ENCODE peak calls at places on chromosome 1, in eight cellular contexts. One of them, this sample, is unnamed.
A peak's percentile ranks its signal among the peaks of the same experiment; 100 is the strongest.

GRCh38 chr1:110150330-110151174 is at the start of gene SLC6A17:
- DNase-seq in A549: peak; percentile 66
- DNase-seq in tibial nerve: no peak
- DNase-seq in breast epithelium: no peak
- DNase-seq in ovary: no peak
- DNase-seq in body of pancreas: no peak
- DNase-seq in uterus: no peak
- DNase-seq in adrenal gland: peak; percentile 69
- DNase-seq in this sample: peak; percentile 18

GRCh38 chr1:230713547-230713914 is 391 bp downstream of the AGT start:
- DNase-seq in A549: no peak
- DNase-seq in tibial nerve: no peak
- DNase-seq in breast epithelium: no peak
- DNase-seq in ovary: no peak
- DNase-seq in body of pancreas: no peak
- DNase-seq in uterus: no peak
- DNase-seq in adrenal gland: no peak
- DNase-seq in this sample: no peak

GRCh38 chr1:169809370-169810095 is 14.8 kb upstream of the METTL18 start:
- DNase-seq in A549: peak; percentile 16
- DNase-seq in tibial nerve: no peak
- DNase-seq in breast epithelium: no peak
- DNase-seq in ovary: no peak
- DNase-seq in body of pancreas: peak; percentile 14
- DNase-seq in uterus: no peak
- DNase-seq in adrenal gland: peak; percentile 21
- DNase-seq in this sample: peak; percentile 69

GRCh38 chr1:41773144-41773571 is 145.6 kb downstream of the HIVEP3 start:
- DNase-seq in A549: no peak
- DNase-seq in tibial nerve: no peak
- DNase-seq in breast epithelium: peak; percentile 63
- DNase-seq in ovary: no peak
- DNase-seq in body of pancreas: peak; percentile 81
- DNase-seq in uterus: no peak
- DNase-seq in adrenal gland: no peak
- DNase-seq in this sample: no peak

GRCh38 chr1:71861022-71861421 is 421.3 kb downstream of the NEGR1 start:
- DNase-seq in A549: no peak
- DNase-seq in tibial nerve: no peak
- DNase-seq in breast epithelium: no peak
- DNase-seq in ovary: no peak
- DNase-seq in body of pancreas: no peak
- DNase-seq in uterus: no peak
- DNase-seq in adrenal gland: no peak
- DNase-seq in this sample: no peak

GRCh38 chr1:97186381-97186780 is 464.8 kb downstream of the PTBP2 start:
- DNase-seq in A549: no peak
- DNase-seq in tibial nerve: no peak
- DNase-seq in breast epithelium: no peak
- DNase-seq in ovary: no peak
- DNase-seq in body of pancreas: no peak
- DNase-seq in uterus: no peak
- DNase-seq in adrenal gland: no peak
- DNase-seq in this sample: peak; percentile 20

GRCh38 chr1:112011231-112011630 is 21.8 kb upstream of the KCND3 start:
- DNase-seq in A549: no peak
- DNase-seq in tibial nerve: no peak
- DNase-seq in breast epithelium: no peak
- DNase-seq in ovary: no peak
- DNase-seq in body of pancreas: peak; percentile 44
- DNase-seq in uterus: peak; percentile 36
- DNase-seq in adrenal gland: peak; percentile 34
- DNase-seq in this sample: no peak

GRCh38 chr1:25503551-25504426 is 39.6 kb upstream of the LDLRAP1 start:
- DNase-seq in A549: peak; percentile 30
- DNase-seq in tibial nerve: no peak
- DNase-seq in breast epithelium: peak; percentile 69
- DNase-seq in ovary: no peak
- DNase-seq in body of pancreas: peak; percentile 74
- DNase-seq in uterus: no peak
- DNase-seq in adrenal gland: no peak
- DNase-seq in this sample: peak; percentile 42

GRCh38 chr1:19068639-19069276 is 112.3 kb upstream of the IFFO2 start:
- DNase-seq in A549: no peak
- DNase-seq in tibial nerve: no peak
- DNase-seq in breast epithelium: no peak
- DNase-seq in ovary: no peak
- DNase-seq in body of pancreas: no peak
- DNase-seq in uterus: no peak
- DNase-seq in adrenal gland: no peak
- DNase-seq in this sample: peak; percentile 81
- TF ChIP-seq POLR2A in A549: no peak
- TF ChIP-seq POLR2A in tibial nerve: no peak
- TF ChIP-seq POLR2A in breast epithelium: no peak
- TF ChIP-seq POLR2A in ovary: no peak
- TF ChIP-seq POLR2A in body of pancreas: no peak
- TF ChIP-seq POLR2A in uterus: no peak
- TF ChIP-seq POLR2A in adrenal gland: no peak
- TF ChIP-seq POLR2A in this sample: no peak

GRCh38 chr1:30754684-30755171 is 2.8 kb downstream of the LAPTM5 start:
- DNase-seq in A549: no peak
- DNase-seq in tibial nerve: no peak
- DNase-seq in breast epithelium: no peak
- DNase-seq in ovary: no peak
- DNase-seq in body of pancreas: peak; percentile 43
- DNase-seq in uterus: no peak
- DNase-seq in adrenal gland: no peak
- DNase-seq in this sample: no peak
- TF ChIP-seq POLR2A in A549: no peak
- TF ChIP-seq POLR2A in tibial nerve: no peak
- TF ChIP-seq POLR2A in breast epithelium: no peak
- TF ChIP-seq POLR2A in ovary: no peak
- TF ChIP-seq POLR2A in body of pancreas: no peak
- TF ChIP-seq POLR2A in uterus: no peak
- TF ChIP-seq POLR2A in adrenal gland: no peak
- TF ChIP-seq POLR2A in this sample: peak; percentile 39

GRCh38 chr1:212284744-212285684 is at the start of gene PPP2R5A:
- DNase-seq in A549: peak; percentile 98
- DNase-seq in tibial nerve: peak; percentile 97
- DNase-seq in breast epithelium: peak; percentile 99
- DNase-seq in ovary: peak; percentile 98
- DNase-seq in body of pancreas: peak; percentile 99
- DNase-seq in uterus: peak; percentile 99
- DNase-seq in adrenal gland: peak; percentile 99
- DNase-seq in this sample: peak; percentile 100

GRCh38 chr1:212288614-212289013 is 3.4 kb downstream of the PPP2R5A start:
- DNase-seq in A549: no peak
- DNase-seq in tibial nerve: no peak
- DNase-seq in breast epithelium: no peak
- DNase-seq in ovary: no peak
- DNase-seq in body of pancreas: no peak
- DNase-seq in uterus: no peak
- DNase-seq in adrenal gland: no peak
- DNase-seq in this sample: peak; percentile 9

GRCh38 chr1:212285685-212286436 is 651 bp downstream of the PPP2R5A start:
- DNase-seq in A549: peak; percentile 41
- DNase-seq in tibial nerve: peak; percentile 37
- DNase-seq in breast epithelium: peak; percentile 77
- DNase-seq in ovary: peak; percentile 58
- DNase-seq in body of pancreas: peak; percentile 80
- DNase-seq in uterus: peak; percentile 64
- DNase-seq in adrenal gland: peak; percentile 67
- DNase-seq in this sample: peak; percentile 77

GRCh38 chr1:212287261-212287895 is 2.2 kb downstream of the PPP2R5A start:
- DNase-seq in A549: no peak
- DNase-seq in tibial nerve: no peak
- DNase-seq in breast epithelium: no peak
- DNase-seq in ovary: no peak
- DNase-seq in body of pancreas: no peak
- DNase-seq in uterus: no peak
- DNase-seq in adrenal gland: no peak
- DNase-seq in this sample: no peak

GRCh38 chr1:212286437-212287131 is 1.4 kb downstream of the PPP2R5A start:
- DNase-seq in A549: no peak
- DNase-seq in tibial nerve: no peak
- DNase-seq in breast epithelium: peak; percentile 53
- DNase-seq in ovary: no peak
- DNase-seq in body of pancreas: no peak
- DNase-seq in uterus: no peak
- DNase-seq in adrenal gland: no peak
- DNase-seq in this sample: no peak
- TF ChIP-seq POLR2A in A549: no peak
- TF ChIP-seq POLR2A in tibial nerve: no peak
- TF ChIP-seq POLR2A in breast epithelium: no peak
- TF ChIP-seq POLR2A in ovary: no peak
- TF ChIP-seq POLR2A in body of pancreas: no peak
- TF ChIP-seq POLR2A in uterus: no peak
- TF ChIP-seq POLR2A in adrenal gland: no peak
- TF ChIP-seq POLR2A in this sample: no peak

GRCh38 chr1:58814251-58815068 is 30.6 kb upstream of the JUN start:
- DNase-seq in A549: no peak
- DNase-seq in tibial nerve: peak; percentile 28
- DNase-seq in breast epithelium: peak; percentile 74
- DNase-seq in ovary: peak; percentile 46
- DNase-seq in body of pancreas: peak; percentile 55
- DNase-seq in uterus: peak; percentile 45
- DNase-seq in adrenal gland: peak; percentile 55
- DNase-seq in this sample: peak; percentile 39
- TF ChIP-seq POLR2A in A549: no peak
- TF ChIP-seq POLR2A in tibial nerve: no peak
- TF ChIP-seq POLR2A in breast epithelium: no peak
- TF ChIP-seq POLR2A in ovary: no peak
- TF ChIP-seq POLR2A in body of pancreas: no peak
- TF ChIP-seq POLR2A in uterus: no peak
- TF ChIP-seq POLR2A in adrenal gland: no peak
- TF ChIP-seq POLR2A in this sample: no peak

DNA sequence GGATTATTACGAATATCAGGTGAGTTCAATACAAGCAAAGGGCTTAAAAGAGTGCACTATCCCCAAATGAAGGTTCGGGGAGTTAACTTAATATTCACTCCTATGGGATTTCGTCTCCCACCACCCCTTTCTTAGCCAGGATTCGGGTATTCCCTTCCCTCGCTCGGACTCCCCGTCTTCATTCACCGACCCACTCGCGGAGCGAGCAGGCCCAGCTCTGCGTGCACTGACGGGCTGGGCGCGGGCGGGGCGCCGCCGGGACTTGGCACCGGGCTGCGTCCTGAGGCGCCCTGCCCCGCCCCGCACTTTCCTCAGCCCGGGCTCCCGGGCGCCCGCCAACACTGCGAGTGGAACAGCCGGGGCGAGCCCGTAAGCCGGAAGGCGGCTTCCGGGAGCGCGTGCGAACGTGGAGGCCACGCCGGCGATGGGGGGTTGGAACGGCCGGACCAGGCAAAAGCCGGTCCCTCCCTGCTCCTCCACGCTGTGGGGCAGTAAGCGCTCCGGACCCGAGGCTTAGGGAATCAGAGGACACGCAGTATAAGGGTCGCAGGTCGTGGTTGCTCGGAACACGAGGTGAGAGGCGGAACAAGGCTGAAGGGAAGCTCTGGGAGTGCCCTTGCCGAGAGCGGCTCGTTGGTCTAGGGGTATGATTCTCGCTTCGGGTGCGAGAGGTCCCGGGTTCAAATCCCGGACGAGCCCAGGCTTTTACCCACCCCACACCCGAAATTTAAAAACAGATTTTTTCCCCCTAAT is 7.5 kb upstream of the MPZL1 start:
- DNase-seq in A549: peak; percentile 61
- DNase-seq in tibial nerve: peak; percentile 92
- DNase-seq in breast epithelium: peak; percentile 96
- DNase-seq in ovary: peak; percentile 93
- DNase-seq in body of pancreas: peak; percentile 89
- DNase-seq in uterus: peak; percentile 94
- DNase-seq in adrenal gland: peak; percentile 91
- DNase-seq in this sample: peak; percentile 96
- TF ChIP-seq POLR2A in A549: peak; percentile 54
- TF ChIP-seq POLR2A in tibial nerve: no peak
- TF ChIP-seq POLR2A in breast epithelium: no peak
- TF ChIP-seq POLR2A in ovary: peak; percentile 16
- TF ChIP-seq POLR2A in body of pancreas: no peak
- TF ChIP-seq POLR2A in uterus: peak; percentile 37
- TF ChIP-seq POLR2A in adrenal gland: peak; percentile 26
- TF ChIP-seq POLR2A in this sample: peak; percentile 69

DNA sequence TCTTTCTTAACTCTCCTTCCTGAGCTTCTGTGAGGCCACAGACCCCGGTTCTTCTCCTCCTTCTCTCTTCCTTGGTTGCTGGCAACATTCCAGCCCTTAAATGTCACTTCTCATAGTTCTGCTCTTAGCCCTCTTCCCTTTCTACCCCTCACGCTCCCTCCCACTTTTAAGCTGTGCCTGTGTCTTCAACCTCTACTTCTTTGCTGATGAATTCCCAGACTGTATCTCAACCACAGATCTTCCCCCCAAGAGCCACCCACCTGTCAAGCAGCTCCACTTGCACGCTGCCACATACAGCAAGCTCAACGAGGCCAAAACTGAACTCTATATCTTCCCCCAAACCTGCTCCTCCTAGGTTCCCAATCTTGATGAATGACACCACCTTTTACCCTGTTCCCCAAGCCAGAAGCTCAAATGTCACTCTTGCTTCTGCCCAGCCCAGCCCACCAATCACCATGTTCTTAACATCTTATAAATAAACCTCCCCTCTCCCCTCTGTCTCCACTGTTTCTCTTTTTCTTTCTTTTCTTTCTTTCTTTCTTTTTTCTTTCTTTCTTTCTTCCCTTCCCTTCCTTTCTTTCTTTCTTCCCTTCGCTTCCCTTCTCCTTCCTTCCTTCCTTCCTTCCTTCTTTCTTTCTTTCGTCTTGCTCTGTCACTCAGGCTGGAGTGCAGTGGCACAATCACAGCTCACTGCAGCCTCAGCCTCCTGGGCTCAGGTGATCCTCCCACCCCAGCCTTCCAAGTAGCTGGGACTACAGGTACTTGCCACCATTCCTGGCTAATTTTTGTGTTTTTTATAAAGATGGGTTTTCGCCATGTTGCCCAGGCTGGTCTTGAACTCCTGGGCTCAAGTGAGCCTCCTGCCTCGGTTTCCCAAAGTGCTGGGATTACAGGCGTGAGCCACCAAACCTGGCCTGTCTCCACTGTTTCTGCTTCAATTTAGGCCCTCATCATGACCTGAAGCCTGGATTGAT is 19.8 kb upstream of the PTP4A2 start:
- DNase-seq in A549: no peak
- DNase-seq in tibial nerve: no peak
- DNase-seq in breast epithelium: no peak
- DNase-seq in ovary: no peak
- DNase-seq in body of pancreas: peak; percentile 63
- DNase-seq in uterus: no peak
- DNase-seq in adrenal gland: no peak
- DNase-seq in this sample: peak; percentile 74
- TF ChIP-seq POLR2A in A549: no peak
- TF ChIP-seq POLR2A in tibial nerve: no peak
- TF ChIP-seq POLR2A in breast epithelium: no peak
- TF ChIP-seq POLR2A in ovary: no peak
- TF ChIP-seq POLR2A in body of pancreas: no peak
- TF ChIP-seq POLR2A in uterus: no peak
- TF ChIP-seq POLR2A in adrenal gland: no peak
- TF ChIP-seq POLR2A in this sample: no peak

This sample was measured in erythroblast.